ENCODE peak calls at places on chromosomes 4 and X, in five cellular contexts. K, X, P, W and U are unnamed samples.

GRCh38 chr4:54065282-54066087 is 1.1 kb upstream of the CHIC2 start:
- DNase-seq in X (no peak), W (peak; percentile 38), P (no peak), K (no peak), U (no peak)

GRCh38 chr4:88858752-88859151 is 161.1 kb upstream of the NAP1L5 start:
- DNase-seq in P (no peak), K (no peak), X (no peak), W (no peak), U (no peak)

GRCh38 chr4:142713282-142714030 is 132.6 kb downstream of the INPP4B start:
- DNase-seq in W (no peak), K (no peak), P (no peak), X (no peak), U (no peak)

GRCh38 chrX:22963186-22963585 is 36.6 kb upstream of the DDX53 start:
- DNase-seq in W (no peak), P (no peak), K (no peak), X (no peak), U (no peak)

GRCh38 chrX:104864296-104864695 is 298.3 kb downstream of the IL1RAPL2 start:
- DNase-seq in X (peak; percentile 44), W (no peak), K (no peak), P (no peak), U (no peak)

GRCh38 chr4:112277220-112277619 is 8.5 kb downstream of the TIFA start:
- DNase-seq in W (peak; percentile 91), P (no peak), X (no peak), K (no peak), U (no peak)

GRCh38 chrX:103864149-103864548 is 32.1 kb upstream of the RAB9B start:
- DNase-seq in W (no peak), X (no peak), P (no peak), K (no peak), U (no peak)

GRCh38 chr4:170990989-170991589 is 822.1 kb upstream of the GALNTL6 start:
- DNase-seq in P (no peak), K (no peak), X (no peak), W (peak; percentile 16), U (no peak)

GRCh38 chrX:13013353-13014110 is 30.9 kb downstream of the FAM9C start:
- DNase-seq in K (no peak), W (peak; percentile 70), P (no peak), X (no peak), U (no peak)

GRCh38 chr4:8185280-8185679 is 13.8 kb upstream of the SH3TC1 start:
- DNase-seq in K (no peak), W (peak; percentile 79), X (peak; percentile 85), P (no peak), U (no peak)

GRCh38 chr4:38985363-38986065 is 46.7 kb downstream of the TMEM156 start:
- DNase-seq in K (no peak), W (no peak), P (no peak), X (no peak), U (peak; percentile 18)

GRCh38 chrX:150693782-150694574 is 782 bp downstream of the MTMR1 start:
- DNase-seq in K (peak; percentile 71), X (peak; percentile 68), P (peak; percentile 93), W (peak; percentile 95), U (peak; percentile 53)

GRCh38 chr4:159012381-159012780 is 90.5 kb upstream of the RAPGEF2 start:
- DNase-seq in P (no peak), X (peak; percentile 46), K (no peak), W (peak; percentile 67), U (no peak)

GRCh38 chr4:80072607-80073361 is at the start of gene ANTXR2:
- DNase-seq in P (peak; percentile 82), W (peak; percentile 92), X (peak; percentile 97), K (peak; percentile 53), U (peak; percentile 64)

GRCh38 chrX:129000797-129001196 is 522.5 kb downstream of the SMARCA1 start:
- DNase-seq in X (no peak), P (no peak), W (no peak), K (no peak), U (no peak)

GRCh38 chr4:108003964-108004630 is 14.4 kb downstream of the HADH start:
- DNase-seq in X (no peak), P (peak; percentile 31), K (no peak), W (no peak), U (no peak)

GRCh38 chrX:1248381-1249061 is 20.1 kb upstream of the CSF2RA start:
- DNase-seq in P (no peak), K (no peak), X (no peak), W (no peak), U (peak; percentile 5)

GRCh38 chr4:187544461-187545053 is 451.0 kb upstream of the ZFP42 start:
- DNase-seq in X (no peak), K (no peak), P (no peak), W (peak; percentile 1), U (no peak)

GRCh38 chr4:154164931-154165839 is 326.4 kb downstream of the DCHS2 start:
- DNase-seq in W (peak; percentile 97), K (no peak), X (peak; percentile 99), P (no peak), U (no peak)

GRCh38 chr4:149706942-149707341 is 108.7 kb downstream of the IQCM start:
- DNase-seq in W (no peak), X (peak; percentile 78), K (no peak), P (no peak), U (no peak)

DNA sequence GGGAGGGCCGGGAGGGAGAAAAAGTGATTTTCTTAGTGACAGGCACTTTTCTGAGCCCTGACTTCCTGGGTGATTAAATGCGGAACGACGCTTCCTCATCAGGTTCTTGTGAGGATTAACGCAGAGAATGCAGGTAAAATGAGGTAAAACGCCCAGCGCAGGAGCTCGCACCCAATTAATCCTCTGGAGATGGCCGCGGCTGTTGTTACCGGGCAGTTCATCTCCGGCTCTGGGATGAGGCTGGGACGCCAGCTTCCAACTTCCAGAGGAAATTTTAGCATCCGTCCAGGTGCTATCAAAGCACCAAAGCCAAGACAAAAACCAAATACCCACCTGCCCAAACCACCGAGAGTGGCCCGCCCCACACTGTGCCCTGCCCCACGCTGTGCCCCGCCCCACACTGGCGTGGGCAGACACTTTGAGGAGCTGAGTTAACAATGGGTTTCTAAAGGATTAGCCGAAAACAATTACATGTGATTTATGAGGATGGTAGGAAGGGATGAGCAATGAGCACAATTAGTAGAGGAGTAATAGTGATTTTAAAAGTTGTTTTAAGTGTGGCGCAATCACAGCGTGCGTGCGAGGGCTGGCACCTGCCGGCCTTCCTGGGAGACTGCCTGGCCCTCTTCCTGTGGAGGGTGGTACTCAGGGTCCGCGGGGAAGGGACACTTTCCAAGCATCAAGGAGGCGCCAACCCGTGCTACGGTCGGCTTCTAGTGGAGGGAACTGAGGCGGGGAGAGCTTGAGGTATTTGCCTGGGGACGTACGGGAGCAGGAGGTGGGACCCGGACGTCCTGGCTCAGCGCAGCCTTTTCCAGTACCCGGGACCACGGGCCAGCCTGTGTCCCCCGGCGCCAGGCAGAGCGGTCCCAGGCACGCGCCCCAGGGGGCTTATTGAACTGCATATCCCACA is 41.6 kb upstream of the ADRA2C start:
- DNase-seq in X (no peak), P (no peak), W (peak; percentile 1), K (no peak), U (no peak)
- H3K9me3 ChIP-seq in X (no peaks in the 10 kb centered on the region), P (no peaks in the 10 kb centered on the region), W (peaks cover 10% of the 10 kb centered on the region), K (no peaks in the 10 kb centered on the region), U (no peaks in the 10 kb centered on the region)

DNA sequence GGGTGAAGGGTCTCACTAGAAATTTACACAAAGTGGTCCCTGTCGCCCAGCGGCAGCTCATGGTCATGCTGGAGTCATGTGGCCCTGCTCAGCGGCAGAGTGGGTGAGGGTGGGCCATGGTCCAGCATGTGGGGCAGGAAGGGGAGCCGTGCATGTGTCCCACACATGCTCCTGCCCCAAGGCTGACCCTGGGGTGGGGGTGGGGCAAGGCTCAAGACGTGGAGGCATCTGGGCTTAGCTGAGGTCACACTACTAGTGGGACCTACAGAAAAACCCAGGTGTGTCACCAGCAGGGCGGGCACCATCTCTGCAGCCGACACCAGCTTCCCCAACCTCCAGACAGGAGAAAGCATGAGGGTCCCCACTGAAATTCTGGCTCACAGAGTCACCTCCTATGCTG is 42.4 kb downstream of the EVC start:
- DNase-seq in P (no peak), X (no peak), W (no peak), K (no peak), U (no peak)
- H3K4me1 ChIP-seq in P (no peaks in the 10 kb centered on the region), X (peaks cover 69% of the 10 kb centered on the region), W (peaks cover 17% of the 10 kb centered on the region), K (no peaks in the 10 kb centered on the region), U (no peaks in the 10 kb centered on the region)

DNA sequence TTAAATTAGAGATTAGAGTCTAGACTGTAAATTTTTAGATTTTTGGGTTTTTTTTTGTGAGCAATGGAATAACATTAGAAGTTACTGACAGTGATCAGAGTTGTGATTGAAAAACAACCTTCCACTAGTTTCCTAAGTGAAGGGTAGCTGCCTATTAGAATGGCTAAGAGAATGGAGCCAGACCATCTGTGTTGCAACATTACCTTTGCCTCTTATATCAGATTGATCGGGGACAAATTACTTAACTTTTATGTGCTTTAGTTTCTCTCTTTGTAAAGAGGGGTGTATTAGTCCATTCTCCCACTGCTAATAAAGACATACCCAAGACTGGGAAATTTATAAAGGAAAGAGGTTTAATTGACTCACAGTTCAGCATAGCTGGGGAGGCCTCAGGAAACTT is 12.5 kb upstream of the PI4K2B start:
- DNase-seq in W (no peak), P (no peak), X (no peak), K (no peak), U (no peak)
- H3K9me3 ChIP-seq in W (peaks cover 10% of the 10 kb centered on the region), P (peaks cover 34% of the 10 kb centered on the region), X (peaks cover 12% of the 10 kb centered on the region), K (peaks cover 29% of the 10 kb centered on the region), U (peaks cover 4% of the 10 kb centered on the region)

GRCh38 chr4:121198261-121198660 is 34.1 kb upstream of the TNIP3 start:
- DNase-seq in K (no peak), W (no peak), P (no peak), X (no peak), U (no peak)
- H3K4me1 ChIP-seq in K (peaks cover 29% of the 10 kb centered on the region), W (no peaks in the 10 kb centered on the region), P (peaks cover 19% of the 10 kb centered on the region), X (no peaks in the 10 kb centered on the region), U (peaks cover 25% of the 10 kb centered on the region)

DNA sequence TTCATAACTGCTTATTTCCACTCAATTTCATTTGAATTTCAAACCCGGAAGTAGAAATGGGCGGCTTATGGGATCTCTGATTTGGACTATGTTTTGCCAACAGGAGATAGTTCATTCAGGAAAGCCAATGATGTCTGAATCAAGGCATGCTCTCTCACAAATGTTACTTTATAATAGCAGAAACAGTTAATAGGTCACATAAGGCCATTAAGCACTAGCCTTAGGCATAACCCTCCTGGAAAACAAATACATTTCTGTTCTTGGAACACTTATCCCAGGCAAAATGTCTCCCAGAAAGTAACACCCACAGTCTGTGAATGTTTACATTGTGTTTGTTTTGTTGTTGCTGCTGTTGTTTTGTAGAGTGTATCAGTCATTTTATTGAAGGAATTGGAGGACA is 1347.2 kb upstream of the PCDH7 start:
- DNase-seq in W (no peak), P (no peak), K (no peak), X (no peak), U (no peak)
- H3K9me3 ChIP-seq in W (no peaks in the 10 kb centered on the region), P (no peaks in the 10 kb centered on the region), K (no peaks in the 10 kb centered on the region), X (no peaks in the 10 kb centered on the region), U (no peaks in the 10 kb centered on the region)